ENCODE peak calls at places on chromosomes 12 and 14, in six cellular contexts. One of them, this sample, is unnamed.

GRCh38 chr12:1906579-1906978 is 11.9 kb downstream of the CACNA2D4 start:
- DNase-seq in fibroblast of lung: no peak
- DNase-seq in tibial artery: no peak
- DNase-seq in dorsolateral prefrontal cortex: no peak
- DNase-seq in RWPE2: peak; percentile 9
- DNase-seq in thoracic aorta: no peak
- DNase-seq in this sample: no peak

GRCh38 chr12:95358111-95359083 is 115.6 kb upstream of the METAP2 start:
- DNase-seq in RWPE2: no peak
- DNase-seq in tibial artery: no peak
- DNase-seq in thoracic aorta: no peak
- DNase-seq in fibroblast of lung: peak; percentile 14
- DNase-seq in dorsolateral prefrontal cortex: no peak
- DNase-seq in this sample: no peak

GRCh38 chr12:47964102-47964723 is 817 bp downstream of the TMEM106C start:
- DNase-seq in tibial artery: no peak
- DNase-seq in fibroblast of lung: no peak
- DNase-seq in RWPE2: no peak
- DNase-seq in dorsolateral prefrontal cortex: no peak
- DNase-seq in thoracic aorta: peak; percentile 19
- DNase-seq in this sample: no peak

GRCh38 chr14:93778453-93778852 is 9.8 kb downstream of the PRIMA1 start:
- DNase-seq in thoracic aorta: no peak
- DNase-seq in dorsolateral prefrontal cortex: no peak
- DNase-seq in RWPE2: no peak
- DNase-seq in tibial artery: no peak
- DNase-seq in fibroblast of lung: no peak
- DNase-seq in this sample: no peak

GRCh38 chr12:48060474-48060873 is 45.4 kb downstream of the SENP1 start:
- DNase-seq in fibroblast of lung: no peak
- DNase-seq in tibial artery: no peak
- DNase-seq in dorsolateral prefrontal cortex: no peak
- DNase-seq in RWPE2: no peak
- DNase-seq in thoracic aorta: no peak
- DNase-seq in this sample: no peak

GRCh38 chr14:100547633-100548294 is 39.5 kb downstream of the BEGAIN start:
- DNase-seq in thoracic aorta: no peak
- DNase-seq in tibial artery: peak; percentile 77
- DNase-seq in fibroblast of lung: peak; percentile 30
- DNase-seq in RWPE2: no peak
- DNase-seq in dorsolateral prefrontal cortex: no peak
- DNase-seq in this sample: no peak

GRCh38 chr14:69687963-69688649 is 76.7 kb downstream of the SUSD6 start:
- DNase-seq in fibroblast of lung: no peak
- DNase-seq in tibial artery: no peak
- DNase-seq in RWPE2: no peak
- DNase-seq in thoracic aorta: no peak
- DNase-seq in dorsolateral prefrontal cortex: peak; percentile 55
- DNase-seq in this sample: no peak

GRCh38 chr14:63717704-63718103 is 10.2 kb downstream of the SGPP1 start:
- DNase-seq in dorsolateral prefrontal cortex: no peak
- DNase-seq in RWPE2: no peak
- DNase-seq in thoracic aorta: no peak
- DNase-seq in tibial artery: no peak
- DNase-seq in fibroblast of lung: peak; percentile 32
- DNase-seq in this sample: no peak

GRCh38 chr12:113242018-113242418 is 20.8 kb downstream of the TPCN1 start:
- DNase-seq in tibial artery: no peak
- DNase-seq in RWPE2: peak; percentile 87
- DNase-seq in dorsolateral prefrontal cortex: no peak
- DNase-seq in thoracic aorta: no peak
- DNase-seq in fibroblast of lung: peak; percentile 76
- DNase-seq in this sample: no peak

GRCh38 chr12:57755454-57756372 is 810 bp downstream of the MARCHF9 start:
- DNase-seq in thoracic aorta: no peak
- DNase-seq in dorsolateral prefrontal cortex: no peak
- DNase-seq in fibroblast of lung: no peak
- DNase-seq in tibial artery: no peak
- DNase-seq in RWPE2: no peak
- DNase-seq in this sample: no peak

GRCh38 chr12:356276-356988 is 32.7 kb downstream of the KDM5A start:
- DNase-seq in thoracic aorta: no peak
- DNase-seq in tibial artery: no peak
- DNase-seq in dorsolateral prefrontal cortex: no peak
- DNase-seq in RWPE2: no peak
- DNase-seq in fibroblast of lung: peak; percentile 74
- DNase-seq in this sample: no peak

GRCh38 chr12:76883826-76884225 is 5.0 kb upstream of the CSRP2 start:
- DNase-seq in dorsolateral prefrontal cortex: no peak
- DNase-seq in thoracic aorta: no peak
- DNase-seq in fibroblast of lung: peak; percentile 77
- DNase-seq in RWPE2: no peak
- DNase-seq in tibial artery: no peak
- DNase-seq in this sample: no peak

GRCh38 chr12:90323217-90323616 is 614.6 kb upstream of the ATP2B1 start:
- DNase-seq in tibial artery: no peak
- DNase-seq in fibroblast of lung: no peak
- DNase-seq in dorsolateral prefrontal cortex: no peak
- DNase-seq in RWPE2: no peak
- DNase-seq in thoracic aorta: no peak
- DNase-seq in this sample: no peak

GRCh38 chr12:125185740-125186470 is 120.7 kb downstream of the AACS start:
- DNase-seq in fibroblast of lung: peak; percentile 76
- DNase-seq in thoracic aorta: no peak
- DNase-seq in dorsolateral prefrontal cortex: peak; percentile 83
- DNase-seq in tibial artery: peak; percentile 74
- DNase-seq in RWPE2: peak; percentile 78
- DNase-seq in this sample: no peak

GRCh38 chr14:99733221-99733550 is 49.1 kb downstream of the CYP46A1 start:
- DNase-seq in dorsolateral prefrontal cortex: no peak
- DNase-seq in thoracic aorta: no peak
- DNase-seq in tibial artery: no peak
- DNase-seq in fibroblast of lung: no peak
- DNase-seq in RWPE2: peak; percentile 58
- DNase-seq in this sample: no peak

GRCh38 chr14:36479344-36479743 is 40.7 kb downstream of the NKX2-1 start:
- DNase-seq in fibroblast of lung: no peak
- DNase-seq in RWPE2: no peak
- DNase-seq in tibial artery: no peak
- DNase-seq in dorsolateral prefrontal cortex: no peak
- DNase-seq in thoracic aorta: no peak
- DNase-seq in this sample: no peak

GRCh38 chr12:104167519-104168458 is 29.8 kb upstream of the NFYB start:
- DNase-seq in RWPE2: no peak
- DNase-seq in dorsolateral prefrontal cortex: no peak
- DNase-seq in fibroblast of lung: no peak
- DNase-seq in tibial artery: no peak
- DNase-seq in thoracic aorta: no peak
- DNase-seq in this sample: no peak

GRCh38 chr12:65673732-65674131 is 150.6 kb upstream of the HMGA2 start:
- DNase-seq in RWPE2: no peak
- DNase-seq in dorsolateral prefrontal cortex: no peak
- DNase-seq in thoracic aorta: no peak
- DNase-seq in fibroblast of lung: peak; percentile 14
- DNase-seq in tibial artery: no peak
- DNase-seq in this sample: no peak

GRCh38 chr12:74538491-74539258 is 1.0 kb downstream of the ATXN7L3B start:
- DNase-seq in fibroblast of lung: peak; percentile 11
- DNase-seq in dorsolateral prefrontal cortex: no peak
- DNase-seq in tibial artery: no peak
- DNase-seq in RWPE2: no peak
- DNase-seq in thoracic aorta: no peak
- DNase-seq in this sample: no peak

GRCh38 chr14:100212476-100213333 is 26.2 kb upstream of the YY1 start:
- DNase-seq in fibroblast of lung: no peak
- DNase-seq in RWPE2: no peak
- DNase-seq in thoracic aorta: no peak
- DNase-seq in tibial artery: no peak
- DNase-seq in dorsolateral prefrontal cortex: no peak
- DNase-seq in this sample: no peak

GRCh38 chr12:56087220-56087619 is 7.3 kb downstream of the ERBB3 start:
- DNase-seq in tibial artery: no peak
- DNase-seq in RWPE2: no peak
- DNase-seq in dorsolateral prefrontal cortex: no peak
- DNase-seq in fibroblast of lung: no peak
- DNase-seq in thoracic aorta: no peak
- DNase-seq in this sample: no peak

GRCh38 chr12:1794440-1795090 is 25.8 kb upstream of the LRTM2 start:
- DNase-seq in RWPE2: no peak
- DNase-seq in thoracic aorta: no peak
- DNase-seq in fibroblast of lung: no peak
- DNase-seq in tibial artery: no peak
- DNase-seq in dorsolateral prefrontal cortex: no peak
- DNase-seq in this sample: no peak

GRCh38 chr14:43754838-43755237 is 752.2 kb downstream of the FSCB start:
- DNase-seq in tibial artery: no peak
- DNase-seq in thoracic aorta: no peak
- DNase-seq in RWPE2: no peak
- DNase-seq in dorsolateral prefrontal cortex: no peak
- DNase-seq in fibroblast of lung: no peak
- DNase-seq in this sample: no peak

GRCh38 chr12:138898-139534 is 72.4 kb downstream of the IQSEC3 start:
- DNase-seq in dorsolateral prefrontal cortex: no peak
- DNase-seq in thoracic aorta: no peak
- DNase-seq in RWPE2: no peak
- DNase-seq in tibial artery: no peak
- DNase-seq in fibroblast of lung: peak; percentile 26
- DNase-seq in this sample: no peak

GRCh38 chr14:90587918-90588317 is 191.1 kb downstream of the CALM1 start:
- DNase-seq in RWPE2: no peak
- DNase-seq in fibroblast of lung: no peak
- DNase-seq in thoracic aorta: no peak
- DNase-seq in tibial artery: no peak
- DNase-seq in dorsolateral prefrontal cortex: no peak
- DNase-seq in this sample: no peak

GRCh38 chr12:131872154-131873046 is 22.0 kb upstream of the ULK1 start:
- DNase-seq in tibial artery: no peak
- DNase-seq in fibroblast of lung: peak; percentile 76
- DNase-seq in thoracic aorta: no peak
- DNase-seq in dorsolateral prefrontal cortex: no peak
- DNase-seq in RWPE2: peak; percentile 89
- DNase-seq in this sample: no peak

GRCh38 chr14:74584966-74585365 is 27.1 kb downstream of the LTBP2 start:
- DNase-seq in RWPE2: no peak
- DNase-seq in thoracic aorta: no peak
- DNase-seq in dorsolateral prefrontal cortex: no peak
- DNase-seq in tibial artery: no peak
- DNase-seq in fibroblast of lung: no peak
- DNase-seq in this sample: no peak

GRCh38 chr14:74583689-74584434 is 28.2 kb downstream of the LTBP2 start:
- DNase-seq in tibial artery: no peak
- DNase-seq in fibroblast of lung: peak; percentile 93
- DNase-seq in thoracic aorta: no peak
- DNase-seq in RWPE2: peak; percentile 89
- DNase-seq in dorsolateral prefrontal cortex: no peak
- DNase-seq in this sample: peak; percentile 65

GRCh38 chr14:74585406-74586335 is 26.4 kb downstream of the LTBP2 start:
- DNase-seq in thoracic aorta: no peak
- DNase-seq in fibroblast of lung: no peak
- DNase-seq in RWPE2: peak; percentile 71
- DNase-seq in dorsolateral prefrontal cortex: no peak
- DNase-seq in tibial artery: no peak
- DNase-seq in this sample: no peak

GRCh38 chr14:74580275-74580672 is 31.8 kb downstream of the LTBP2 start:
- DNase-seq in dorsolateral prefrontal cortex: no peak
- DNase-seq in thoracic aorta: no peak
- DNase-seq in tibial artery: no peak
- DNase-seq in fibroblast of lung: no peak
- DNase-seq in RWPE2: no peak
- DNase-seq in this sample: no peak

GRCh38 chr14:74582910-74583581 is 29.0 kb downstream of the LTBP2 start:
- DNase-seq in dorsolateral prefrontal cortex: no peak
- DNase-seq in tibial artery: peak; percentile 85
- DNase-seq in RWPE2: no peak
- DNase-seq in fibroblast of lung: no peak
- DNase-seq in thoracic aorta: no peak
- DNase-seq in this sample: no peak
- H3K27ac ChIP-seq in dorsolateral prefrontal cortex: no peak overlapping the region
- H3K27ac ChIP-seq in tibial artery: peak overlapping the region; percentile 61
- H3K27ac ChIP-seq in RWPE2: peak overlapping the region; percentile 100
- H3K27ac ChIP-seq in fibroblast of lung: peak overlapping the region; percentile 33
- H3K27ac ChIP-seq in thoracic aorta: peak overlapping the region; percentile 96
- H3K27ac ChIP-seq in this sample: peak overlapping the region; percentile 73

GRCh38 chr12:98838282-98838681 is 193.2 kb downstream of the APAF1 start:
- DNase-seq in thoracic aorta: no peak
- DNase-seq in dorsolateral prefrontal cortex: peak; percentile 46
- DNase-seq in tibial artery: no peak
- DNase-seq in RWPE2: no peak
- DNase-seq in fibroblast of lung: peak; percentile 7
- DNase-seq in this sample: no peak
- TF ChIP-seq CTCF in thoracic aorta: peak; percentile 41
- TF ChIP-seq CTCF in dorsolateral prefrontal cortex: peak; percentile 60
- TF ChIP-seq CTCF in tibial artery: peak; percentile 11
- TF ChIP-seq CTCF in RWPE2: no peak
- TF ChIP-seq CTCF in fibroblast of lung: peak; percentile 59
- TF ChIP-seq CTCF in this sample: peak; percentile 53

DNA sequence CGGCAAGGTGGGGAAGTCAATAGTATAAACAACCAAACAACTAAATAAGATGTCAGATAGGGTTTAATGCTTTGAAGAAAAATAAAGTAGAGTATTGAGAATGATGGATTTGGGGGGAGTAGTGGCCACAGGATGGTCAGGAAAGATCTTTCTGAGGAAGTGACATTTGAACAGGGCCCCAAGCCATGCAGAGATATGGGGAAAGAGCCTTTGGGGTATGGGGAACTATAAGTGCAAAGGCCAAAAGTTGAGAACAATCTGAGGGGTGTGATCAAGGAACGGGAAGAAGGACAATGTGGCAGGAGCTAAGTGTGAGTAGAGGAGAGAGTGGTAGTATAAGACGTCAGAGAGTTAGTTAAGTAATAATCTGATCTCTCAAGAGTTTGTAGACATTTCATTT is 1.3 kb downstream of the MRPS35 start:
- DNase-seq in thoracic aorta: no peak
- DNase-seq in tibial artery: no peak
- DNase-seq in fibroblast of lung: no peak
- DNase-seq in RWPE2: no peak
- DNase-seq in dorsolateral prefrontal cortex: no peak
- DNase-seq in this sample: no peak
- H3K4me3 ChIP-seq in thoracic aorta: peak overlapping the region; percentile 85
- H3K4me3 ChIP-seq in tibial artery: no peak overlapping the region
- H3K4me3 ChIP-seq in fibroblast of lung: peak overlapping the region; percentile 89
- H3K4me3 ChIP-seq in RWPE2: no peak overlapping the region
- H3K4me3 ChIP-seq in dorsolateral prefrontal cortex: no peak overlapping the region
- H3K4me3 ChIP-seq in this sample: peak overlapping the region; percentile 99

GRCh38 chr12:102673606-102674005 is 193.2 kb upstream of the IGF1 start:
- DNase-seq in thoracic aorta: no peak
- DNase-seq in dorsolateral prefrontal cortex: no peak
- DNase-seq in RWPE2: no peak
- DNase-seq in tibial artery: no peak
- DNase-seq in fibroblast of lung: no peak
- DNase-seq in this sample: no peak

DNA sequence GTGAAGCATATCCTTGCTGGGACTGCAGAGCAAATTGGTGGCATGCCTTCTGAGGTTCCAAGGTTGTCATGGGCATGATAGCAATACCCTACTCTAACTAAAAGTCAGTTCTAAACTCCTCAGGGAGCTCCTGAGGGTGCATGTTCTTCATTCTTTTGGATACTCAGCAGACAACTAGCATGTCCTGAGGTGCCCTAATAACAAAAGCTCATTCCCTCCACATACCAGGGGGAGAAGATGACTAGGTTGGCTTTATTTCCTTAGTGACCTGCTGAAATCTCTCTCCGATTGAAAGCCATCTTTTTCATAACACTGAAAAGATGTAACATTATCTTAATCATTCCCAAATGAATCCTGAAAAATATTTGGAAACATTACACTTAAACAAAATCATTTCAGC is 188.7 kb upstream of the IGF1 start:
- DNase-seq in tibial artery: no peak
- DNase-seq in fibroblast of lung: no peak
- DNase-seq in dorsolateral prefrontal cortex: no peak
- DNase-seq in thoracic aorta: no peak
- DNase-seq in RWPE2: no peak
- DNase-seq in this sample: no peak
- H3K27ac ChIP-seq in tibial artery: no peak overlapping the region
- H3K27ac ChIP-seq in fibroblast of lung: no peak overlapping the region
- H3K27ac ChIP-seq in dorsolateral prefrontal cortex: no peak overlapping the region
- H3K27ac ChIP-seq in thoracic aorta: no peak overlapping the region
- H3K27ac ChIP-seq in RWPE2: no peak overlapping the region
- H3K27ac ChIP-seq in this sample: no peak overlapping the region

This sample was measured in AG04450.